ENCODE peak calls at places on chromosomes 5 and 9, in nine cellular contexts. E is adrenal gland; M is ELR; G is epithelial cell of esophagus; R is posterior cingulate gyrus; H is amygdala; W is fibroblast of the conjunctiva; T is CD8-positive, alpha-beta T cell; L is activated CD4-positive, alpha-beta T cell treated with anti-CD3 and anti-CD28 coated beads, Interleukin-2, amount 50 U/mL, for 4 hours. S is an unnamed sample.

GRCh38 chr5:75045071-75045470 is 7.3 kb downstream of the GCNT4 start:
- DNase-seq in E (no peak), M (no peak), G (no peak), R (no peak), H (no peak), W (no peak), T (no peak), L (no peak), S (no peak)

GRCh38 chr5:118440496-118440895 is 547.9 kb downstream of the DTWD2 start:
- DNase-seq in E (no peak), M (no peak), G (no peak), R (no peak), H (no peak), W (no peak), T (no peak), L (no peak), S (no peak)

GRCh38 chr5:139105621-139106071 is 92.5 kb downstream of the SIL1 start:
- DNase-seq in E (no peak), M (no peak), G (no peak), R (peak), H (peak), W (no peak), T (no peak), L (no peak), S (no peak)

GRCh38 chr5:133839721-133840120 is 128.7 kb downstream of the C5orf15 start:
- DNase-seq in E (no peak), M (no peak), G (no peak), R (no peak), H (no peak), W (no peak), T (no peak), L (no peak), S (no peak)

GRCh38 chr5:139482050-139482889 is at the start of gene STING1:
- DNase-seq in E (peak), M (peak), G (peak), R (no peak), H (no peak), W (peak), T (peak), L (peak), S (peak)

GRCh38 chr5:163177971-163178370 is 259.4 kb upstream of the CCNG1 start:
- DNase-seq in E (no peak), M (no peak), G (no peak), R (no peak), H (no peak), W (no peak), T (no peak), L (no peak), S (no peak)

GRCh38 chr9:13718539-13718938 is 439.0 kb upstream of the MPDZ start:
- DNase-seq in E (no peak), M (no peak), G (peak), R (no peak), H (no peak), W (no peak), T (no peak), L (no peak), S (no peak)

GRCh38 chr9:134007571-134007970 is 15.4 kb upstream of the VAV2 start:
- DNase-seq in E (no peak), M (no peak), G (no peak), R (no peak), H (no peak), W (no peak), T (no peak), L (no peak), S (no peak)

GRCh38 chr9:134182554-134183219 is 18.3 kb upstream of the RNU6ATAC start:
- DNase-seq in E (peak), M (no peak), G (peak), R (no peak), H (no peak), W (no peak), T (no peak), L (no peak), S (peak)

S was measured in immature natural killer cell.